ENCODE peak calls at places on chromosomes 5 and 9, in six cellular contexts. T is fibroblast of the aortic adventitia; U is AG10803; A is GM20000; X is tibial artery; C is activated CD4-positive, CD25-positive, alpha-beta regulatory T cell treated with anti-CD3 and anti-CD28 coated beads, Interleukin-2, amount 50 U/mL, for 72 hours. F is an unnamed sample.

GRCh38 chr9:132798817-132799790 is 79.0 kb downstream of the AK8 start:
- DNase-seq in X (no peak), C (no peak), U (no peak), T (peak), A (no peak), F (no peak)

GRCh38 chr9:127196826-127197145 is 67.8 kb upstream of the GARNL3 start:
- DNase-seq in T (no peak), A (no peak), C (no peak), X (no peak), U (no peak), F (no peak)

GRCh38 chr5:151618907-151619306 is 27.8 kb upstream of the FAT2 start:
- DNase-seq in X (no peak), C (no peak), A (no peak), U (no peak), T (no peak), F (peak)

GRCh38 chr5:112628219-112628618 is 109.5 kb upstream of the APC start:
- DNase-seq in X (no peak), U (no peak), A (no peak), C (no peak), T (no peak), F (no peak)

GRCh38 chr5:78638423-78638822 is 10.1 kb downstream of the LHFPL2 start:
- DNase-seq in U (peak), C (no peak), A (no peak), T (peak), X (peak), F (peak)

GRCh38 chr5:66440202-66440680 is 156.0 kb upstream of the MAST4 start:
- DNase-seq in T (peak), C (no peak), U (peak), A (peak), X (no peak), F (peak)

GRCh38 chr5:155046591-155046990 is 33.0 kb downstream of the KIF4B start:
- DNase-seq in U (no peak), X (no peak), C (no peak), A (no peak), T (no peak), F (no peak)

GRCh38 chr5:147403659-147404640 is 105.9 kb downstream of the DPYSL3 start:
- DNase-seq in A (peak), X (peak), C (no peak), T (peak), U (peak), F (peak)

GRCh38 chr9:125649315-125649714 is 57.7 kb downstream of the MAPKAP1 start:
- DNase-seq in X (no peak), C (no peak), A (no peak), T (peak), U (peak), F (peak)

GRCh38 chr9:112112941-112113399 is 62.1 kb downstream of the SUSD1 start:
- DNase-seq in U (peak), X (no peak), C (no peak), T (no peak), A (peak), F (peak)

GRCh38 chr5:53482717-53483638 is 2.5 kb downstream of the FST start:
- DNase-seq in A (peak), T (peak), U (peak), X (peak), C (no peak), F (no peak)

GRCh38 chr5:81450940-81451339 is 57.0 kb upstream of the ACOT12 start:
- DNase-seq in U (peak), A (no peak), C (no peak), X (no peak), T (peak), F (peak)

GRCh38 chr5:42520957-42521356 is 97.7 kb downstream of the GHR start:
- DNase-seq in X (no peak), A (no peak), C (no peak), U (no peak), T (no peak), F (no peak)

GRCh38 chr9:74322661-74323314 is 174.3 kb upstream of the RORB start:
- DNase-seq in X (no peak), T (no peak), U (no peak), C (no peak), A (no peak), F (no peak)

GRCh38 chr5:126419102-126419501 is 4.1 kb upstream of the GRAMD2B start:
- DNase-seq in C (no peak), A (no peak), X (no peak), U (no peak), T (no peak), F (no peak)

GRCh38 chr5:60274704-60275103 is 381.2 kb upstream of the PDE4D start:
- DNase-seq in X (no peak), T (peak), A (no peak), U (no peak), C (no peak), F (no peak)

GRCh38 chr5:151628112-151628823 is 37.1 kb upstream of the FAT2 start:
- DNase-seq in C (no peak), X (peak), U (peak), A (no peak), T (peak), F (peak)